ENCODE peak calls at places on chromosomes 6 and 20, in five cellular contexts. I is ACHN; M is activated CD8-positive, alpha-beta memory T cell treated with anti-CD3 and anti-CD28 coated beads for 1 hour; F is T-helper 9 cell; X is hypothalamus. Y is an unnamed sample.

GRCh38 chr6:161575508-161576254 is 301.8 kb upstream of the AGPAT4 start:
- DNase-seq in I (no peak), M (no peak), F (no peak), X (peak; percentile 18), Y (no peak)

GRCh38 chr20:64150756-64151633 is 13.3 kb upstream of the MYT1 start:
- DNase-seq in I (no peak), M (no peak), F (no peak), X (no peak), Y (no peak)

GRCh38 chr6:44116643-44117382 is 10.4 kb downstream of the MRPL14 start:
- DNase-seq in I (peak; percentile 79), M (no peak), F (no peak), X (no peak), Y (peak; percentile 61)

GRCh38 chr6:143575440-143575839 is 63.9 kb upstream of the FUCA2 start:
- DNase-seq in I (peak; percentile 65), M (no peak), F (peak; percentile 16), X (peak; percentile 8), Y (peak; percentile 76)

GRCh38 chr6:156646496-156646895 is 130.7 kb upstream of the ARID1B start:
- DNase-seq in I (no peak), M (no peak), F (no peak), X (no peak), Y (no peak)

GRCh38 chr6:56772737-56773184 is 130.1 kb upstream of the DST start:
- DNase-seq in I (peak; percentile 72), M (no peak), F (no peak), X (no peak), Y (no peak)

GRCh38 chr6:113856571-113857564 is at the start of gene MARCKS:
- DNase-seq in I (peak; percentile 86), M (no peak), F (no peak), X (peak; percentile 79), Y (peak; percentile 64)

GRCh38 chr6:135871878-135872277 is 20.4 kb downstream of the PDE7B start:
- DNase-seq in I (peak; percentile 75), M (no peak), F (no peak), X (no peak), Y (no peak)

GRCh38 chr6:168355716-168356522 is 36.3 kb upstream of the DACT2 start:
- DNase-seq in I (peak; percentile 30), M (no peak), F (no peak), X (peak; percentile 68), Y (peak; percentile 48)

GRCh38 chr6:6348251-6348650 is 27.8 kb upstream of the F13A1 start:
- DNase-seq in I (no peak), M (no peak), F (no peak), X (no peak), Y (no peak)

GRCh38 chr20:44596010-44596409 is 13.6 kb downstream of the PKIG start:
- DNase-seq in I (no peak), M (no peak), F (no peak), X (no peak), Y (no peak)

GRCh38 chr20:36736451-36737182 is 9.3 kb downstream of the NDRG3 start:
- DNase-seq in I (no peak), M (no peak), F (no peak), X (no peak), Y (no peak)

GRCh38 chr20:41600926-41601631 is 17.1 kb downstream of the CHD6 start:
- DNase-seq in I (no peak), M (no peak), F (no peak), X (no peak), Y (no peak)

GRCh38 chr6:110341671-110342304 is 16.4 kb downstream of the METTL24 start:
- DNase-seq in I (peak; percentile 31), M (no peak), F (no peak), X (no peak), Y (no peak)

Y was measured in COLO829.